ENCODE peak calls at places on chromosome 1, in five cellular contexts. One of them, this sample, is unnamed.

GRCh38 chr1:119808972-119809550 is 2.2 kb downstream of the REG4 start:
- DNase-seq in fibroblast of lung: peak; percentile 74
- DNase-seq in brain microvascular endothelial cell: peak; percentile 58
- DNase-seq in thoracic aorta: no peak
- DNase-seq in Karpas-422: peak; percentile 82
- DNase-seq in this sample: peak; percentile 47

GRCh38 chr1:74713849-74714248 is 19.0 kb downstream of the CRYZ start:
- DNase-seq in Karpas-422: no peak
- DNase-seq in fibroblast of lung: no peak
- DNase-seq in thoracic aorta: no peak
- DNase-seq in brain microvascular endothelial cell: no peak
- DNase-seq in this sample: no peak

GRCh38 chr1:231731262-231731661 is 104.7 kb downstream of the DISC1 start:
- DNase-seq in thoracic aorta: no peak
- DNase-seq in brain microvascular endothelial cell: no peak
- DNase-seq in fibroblast of lung: no peak
- DNase-seq in Karpas-422: peak; percentile 46
- DNase-seq in this sample: no peak

GRCh38 chr1:17831619-17832018 is 76.5 kb downstream of the ACTL8 start:
- DNase-seq in Karpas-422: peak; percentile 77
- DNase-seq in fibroblast of lung: peak; percentile 65
- DNase-seq in brain microvascular endothelial cell: peak; percentile 48
- DNase-seq in thoracic aorta: no peak
- DNase-seq in this sample: peak; percentile 24

GRCh38 chr1:97145321-97145956 is 423.9 kb downstream of the PTBP2 start:
- DNase-seq in fibroblast of lung: peak; percentile 73
- DNase-seq in Karpas-422: no peak
- DNase-seq in thoracic aorta: no peak
- DNase-seq in brain microvascular endothelial cell: peak; percentile 47
- DNase-seq in this sample: no peak

GRCh38 chr1:241640149-241640866 is at the start of the genes CHML and OPN3:
- DNase-seq in thoracic aorta: peak; percentile 73
- DNase-seq in Karpas-422: peak; percentile 96
- DNase-seq in fibroblast of lung: peak; percentile 88
- DNase-seq in brain microvascular endothelial cell: peak; percentile 76
- DNase-seq in this sample: peak; percentile 57

GRCh38 chr1:202210969-202211368 is 17.4 kb downstream of the LGR6 start:
- DNase-seq in Karpas-422: no peak
- DNase-seq in brain microvascular endothelial cell: no peak
- DNase-seq in fibroblast of lung: no peak
- DNase-seq in thoracic aorta: no peak
- DNase-seq in this sample: no peak

GRCh38 chr1:52697795-52698674 is at the start of gene COA7:
- DNase-seq in fibroblast of lung: peak; percentile 79
- DNase-seq in brain microvascular endothelial cell: peak; percentile 68
- DNase-seq in Karpas-422: peak; percentile 94
- DNase-seq in thoracic aorta: peak; percentile 36
- DNase-seq in this sample: no peak

GRCh38 chr1:9079980-9080703 is 10.7 kb upstream of the SLC2A5 start:
- DNase-seq in thoracic aorta: no peak
- DNase-seq in Karpas-422: peak; percentile 65
- DNase-seq in brain microvascular endothelial cell: no peak
- DNase-seq in fibroblast of lung: no peak
- DNase-seq in this sample: no peak

GRCh38 chr1:77489910-77490309 is 192.5 kb downstream of the ZZZ3 start:
- DNase-seq in Karpas-422: no peak
- DNase-seq in fibroblast of lung: peak; percentile 46
- DNase-seq in thoracic aorta: no peak
- DNase-seq in brain microvascular endothelial cell: peak; percentile 18
- DNase-seq in this sample: no peak

GRCh38 chr1:115867216-115867615 is 26.3 kb upstream of the NHLH2 start:
- DNase-seq in thoracic aorta: no peak
- DNase-seq in Karpas-422: no peak
- DNase-seq in brain microvascular endothelial cell: no peak
- DNase-seq in fibroblast of lung: no peak
- DNase-seq in this sample: no peak

GRCh38 chr1:39081266-39082139 is 55.4 kb downstream of the NDUFS5 start:
- DNase-seq in fibroblast of lung: no peak
- DNase-seq in Karpas-422: no peak
- DNase-seq in brain microvascular endothelial cell: no peak
- DNase-seq in thoracic aorta: no peak
- DNase-seq in this sample: no peak

GRCh38 chr1:59601811-59602210 is 212.9 kb upstream of the HOOK1 start:
- DNase-seq in thoracic aorta: no peak
- DNase-seq in Karpas-422: no peak
- DNase-seq in brain microvascular endothelial cell: no peak
- DNase-seq in fibroblast of lung: no peak
- DNase-seq in this sample: no peak

GRCh38 chr1:41413748-41414281 is 52.6 kb downstream of the FOXO6 start:
- DNase-seq in fibroblast of lung: no peak
- DNase-seq in Karpas-422: no peak
- DNase-seq in thoracic aorta: no peak
- DNase-seq in brain microvascular endothelial cell: no peak
- DNase-seq in this sample: no peak

GRCh38 chr1:68977211-68977610 is 480.3 kb upstream of the DEPDC1 start:
- DNase-seq in fibroblast of lung: no peak
- DNase-seq in Karpas-422: no peak
- DNase-seq in brain microvascular endothelial cell: no peak
- DNase-seq in thoracic aorta: no peak
- DNase-seq in this sample: no peak

GRCh38 chr1:41662656-41663437 is 178.4 kb upstream of the EDN2 start:
- DNase-seq in Karpas-422: peak; percentile 64
- DNase-seq in brain microvascular endothelial cell: peak; percentile 46
- DNase-seq in fibroblast of lung: peak; percentile 71
- DNase-seq in thoracic aorta: peak; percentile 55
- DNase-seq in this sample: no peak

GRCh38 chr1:150362721-150363425 is 1.1 kb upstream of the RPRD2 start:
- DNase-seq in fibroblast of lung: no peak
- DNase-seq in thoracic aorta: no peak
- DNase-seq in brain microvascular endothelial cell: no peak
- DNase-seq in Karpas-422: no peak
- DNase-seq in this sample: no peak

GRCh38 chr1:219669042-219669441 is 56.1 kb upstream of the ZC3H11B start:
- DNase-seq in Karpas-422: no peak
- DNase-seq in brain microvascular endothelial cell: no peak
- DNase-seq in thoracic aorta: no peak
- DNase-seq in fibroblast of lung: no peak
- DNase-seq in this sample: no peak

GRCh38 chr1:93821412-93822144 is 57.4 kb downstream of the DNTTIP2 start:
- DNase-seq in brain microvascular endothelial cell: no peak
- DNase-seq in fibroblast of lung: no peak
- DNase-seq in Karpas-422: no peak
- DNase-seq in thoracic aorta: no peak
- DNase-seq in this sample: no peak

GRCh38 chr1:212124891-212125582 is 89.5 kb downstream of the DTL start:
- DNase-seq in fibroblast of lung: no peak
- DNase-seq in Karpas-422: no peak
- DNase-seq in brain microvascular endothelial cell: no peak
- DNase-seq in thoracic aorta: no peak
- DNase-seq in this sample: no peak

GRCh38 chr1:180585994-180586359 is 27.2 kb downstream of the OVAAL start:
- DNase-seq in Karpas-422: no peak
- DNase-seq in fibroblast of lung: no peak
- DNase-seq in brain microvascular endothelial cell: no peak
- DNase-seq in thoracic aorta: no peak
- DNase-seq in this sample: no peak

GRCh38 chr1:41383094-41383852 is 22.0 kb downstream of the FOXO6 start:
- DNase-seq in thoracic aorta: no peak
- DNase-seq in fibroblast of lung: peak; percentile 48
- DNase-seq in brain microvascular endothelial cell: peak; percentile 46
- DNase-seq in Karpas-422: no peak
- DNase-seq in this sample: no peak

GRCh38 chr1:45785583-45785982 is 17.8 kb upstream of the MAST2 start:
- DNase-seq in fibroblast of lung: no peak
- DNase-seq in thoracic aorta: no peak
- DNase-seq in Karpas-422: no peak
- DNase-seq in brain microvascular endothelial cell: no peak
- DNase-seq in this sample: no peak

GRCh38 chr1:15885701-15886612 is 38.5 kb downstream of the SPEN start:
- DNase-seq in fibroblast of lung: peak; percentile 97
- DNase-seq in thoracic aorta: peak; percentile 96
- DNase-seq in Karpas-422: peak; percentile 59
- DNase-seq in brain microvascular endothelial cell: peak; percentile 94
- DNase-seq in this sample: peak; percentile 78

GRCh38 chr1:12580054-12580887 is 37.7 kb downstream of the DHRS3 start:
- DNase-seq in fibroblast of lung: peak; percentile 39
- DNase-seq in thoracic aorta: no peak
- DNase-seq in Karpas-422: no peak
- DNase-seq in brain microvascular endothelial cell: no peak
- DNase-seq in this sample: no peak

GRCh38 chr1:167676205-167676915 is 45.4 kb upstream of the MPZL1 start:
- DNase-seq in fibroblast of lung: no peak
- DNase-seq in Karpas-422: peak; percentile 79
- DNase-seq in brain microvascular endothelial cell: no peak
- DNase-seq in thoracic aorta: no peak
- DNase-seq in this sample: no peak

GRCh38 chr1:107782192-107782845 is 182.7 kb downstream of the VAV3 start:
- DNase-seq in fibroblast of lung: peak; percentile 73
- DNase-seq in brain microvascular endothelial cell: peak; percentile 38
- DNase-seq in thoracic aorta: no peak
- DNase-seq in Karpas-422: peak; percentile 86
- DNase-seq in this sample: peak; percentile 18

GRCh38 chr1:241391926-241392710 is 35.1 kb upstream of the RGS7 start:
- DNase-seq in thoracic aorta: no peak
- DNase-seq in brain microvascular endothelial cell: no peak
- DNase-seq in fibroblast of lung: peak; percentile 20
- DNase-seq in Karpas-422: no peak
- DNase-seq in this sample: no peak

GRCh38 chr1:89931950-89932349 is 63.0 kb upstream of the ZNF326 start:
- DNase-seq in brain microvascular endothelial cell: no peak
- DNase-seq in Karpas-422: no peak
- DNase-seq in fibroblast of lung: no peak
- DNase-seq in thoracic aorta: no peak
- DNase-seq in this sample: no peak

GRCh38 chr1:110556471-110556807 is 37.5 kb upstream of the KCNA10 start:
- DNase-seq in fibroblast of lung: no peak
- DNase-seq in thoracic aorta: no peak
- DNase-seq in brain microvascular endothelial cell: no peak
- DNase-seq in Karpas-422: no peak
- DNase-seq in this sample: no peak

GRCh38 chr1:213051127-213051880 is at the start of gene RPS6KC1:
- DNase-seq in brain microvascular endothelial cell: peak; percentile 80
- DNase-seq in Karpas-422: peak; percentile 91
- DNase-seq in thoracic aorta: peak; percentile 33
- DNase-seq in fibroblast of lung: peak; percentile 76
- DNase-seq in this sample: peak; percentile 20

GRCh38 chr1:67646145-67647035 is 38.6 kb upstream of the GADD45A start:
- DNase-seq in fibroblast of lung: peak; percentile 26
- DNase-seq in thoracic aorta: no peak
- DNase-seq in Karpas-422: no peak
- DNase-seq in brain microvascular endothelial cell: peak; percentile 7
- DNase-seq in this sample: no peak

GRCh38 chr1:195580988-195581387 is 1027.3 kb downstream of the KCNT2 start:
- DNase-seq in fibroblast of lung: no peak
- DNase-seq in thoracic aorta: no peak
- DNase-seq in brain microvascular endothelial cell: no peak
- DNase-seq in Karpas-422: no peak
- DNase-seq in this sample: no peak

GRCh38 chr1:8421721-8422120 is 103.8 kb downstream of the SLC45A1 start:
- DNase-seq in brain microvascular endothelial cell: no peak
- DNase-seq in thoracic aorta: no peak
- DNase-seq in Karpas-422: no peak
- DNase-seq in fibroblast of lung: no peak
- DNase-seq in this sample: no peak

GRCh38 chr1:173161510-173162221 is 45.5 kb downstream of the TNFSF4 start:
- DNase-seq in thoracic aorta: no peak
- DNase-seq in Karpas-422: no peak
- DNase-seq in fibroblast of lung: peak; percentile 68
- DNase-seq in brain microvascular endothelial cell: peak; percentile 77
- DNase-seq in this sample: peak; percentile 20

GRCh38 chr1:91585982-91586381 is 85.3 kb downstream of the CDC7 start:
- DNase-seq in brain microvascular endothelial cell: no peak
- DNase-seq in thoracic aorta: no peak
- DNase-seq in fibroblast of lung: no peak
- DNase-seq in Karpas-422: no peak
- DNase-seq in this sample: no peak
- H3K4me3 ChIP-seq in brain microvascular endothelial cell: no peak overlapping the region
- H3K4me3 ChIP-seq in thoracic aorta: no peak overlapping the region
- H3K4me3 ChIP-seq in fibroblast of lung: no peak overlapping the region
- H3K4me3 ChIP-seq in Karpas-422: no peak overlapping the region
- H3K4me3 ChIP-seq in this sample: no peak overlapping the region

DNA sequence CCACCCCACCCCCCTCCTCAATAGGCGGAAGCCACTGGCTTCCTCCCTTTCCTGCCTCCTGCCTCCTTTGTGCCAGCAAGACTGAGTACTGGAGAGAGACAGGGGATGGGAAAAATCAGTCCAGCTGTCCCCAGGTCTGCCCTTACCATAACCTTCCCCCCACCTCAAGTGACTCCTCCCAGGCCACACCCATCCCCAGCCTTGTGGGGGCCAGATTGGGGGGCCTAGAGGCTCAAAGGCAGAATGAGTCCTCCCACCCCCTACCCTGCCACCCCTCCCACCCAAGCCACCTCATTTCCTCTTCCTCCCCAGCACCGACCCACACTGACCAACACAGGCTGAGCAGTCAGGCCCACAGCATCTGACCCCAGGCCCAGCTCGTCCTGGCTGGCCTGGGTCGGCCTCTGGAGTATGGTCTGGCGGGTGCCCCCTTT is at the start of gene TIE1:
- DNase-seq in thoracic aorta: no peak
- DNase-seq in Karpas-422: no peak
- DNase-seq in fibroblast of lung: no peak
- DNase-seq in brain microvascular endothelial cell: no peak
- DNase-seq in this sample: no peak
- H3K4me3 ChIP-seq in thoracic aorta: no peak within 1 kb of the TSS
- H3K4me3 ChIP-seq in Karpas-422: no peak within 1 kb of the TSS
- H3K4me3 ChIP-seq in fibroblast of lung: no peak within 1 kb of the TSS
- H3K4me3 ChIP-seq in brain microvascular endothelial cell: no peak within 1 kb of the TSS
- H3K4me3 ChIP-seq in this sample: no peak within 1 kb of the TSS

DNA sequence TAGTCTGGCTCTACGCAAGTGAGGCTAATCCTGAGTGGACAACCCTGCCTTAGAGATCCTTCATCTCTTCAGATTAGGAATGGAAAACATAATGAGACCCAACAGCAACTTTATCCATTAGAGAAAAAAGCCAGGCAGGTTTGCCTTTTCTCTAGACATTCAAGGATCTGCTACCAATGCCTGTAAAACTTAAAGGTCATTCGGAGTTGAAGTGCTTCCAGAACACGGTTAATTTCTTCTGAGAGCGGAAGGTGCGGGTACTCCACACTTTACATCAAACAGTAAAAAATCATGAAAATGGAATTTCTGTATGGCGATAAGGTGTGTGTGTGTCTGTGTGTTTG is 65.3 kb upstream of the PRKACB start:
- DNase-seq in Karpas-422: no peak
- DNase-seq in brain microvascular endothelial cell: no peak
- DNase-seq in thoracic aorta: no peak
- DNase-seq in fibroblast of lung: peak; percentile 4
- DNase-seq in this sample: no peak
- H3K4me3 ChIP-seq in Karpas-422: peak overlapping the region; percentile 86
- H3K4me3 ChIP-seq in brain microvascular endothelial cell: peak overlapping the region; percentile 83
- H3K4me3 ChIP-seq in thoracic aorta: peak overlapping the region; percentile 84
- H3K4me3 ChIP-seq in fibroblast of lung: peak overlapping the region; percentile 72
- H3K4me3 ChIP-seq in this sample: peak overlapping the region; percentile 81

DNA sequence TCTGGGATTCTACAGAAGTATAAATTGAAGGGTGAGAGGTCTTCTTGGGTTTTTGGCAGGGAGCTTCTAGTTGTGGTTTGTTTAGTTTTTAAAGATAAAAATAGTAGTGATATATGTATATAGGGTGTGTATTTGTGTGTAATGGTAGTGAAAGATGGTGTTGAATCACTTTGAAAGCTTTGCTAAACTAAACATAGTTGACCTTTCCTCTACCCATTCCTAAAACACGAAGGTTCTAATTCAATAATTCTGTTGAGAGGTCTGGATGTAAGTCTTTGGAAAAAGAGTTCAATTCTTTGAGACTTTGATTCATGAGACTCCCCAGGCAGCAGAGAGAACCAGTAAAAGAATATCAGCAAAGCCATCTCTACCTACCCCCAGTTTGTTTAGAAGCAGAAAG is 247.9 kb upstream of the DUSP10 start:
- DNase-seq in thoracic aorta: no peak
- DNase-seq in brain microvascular endothelial cell: no peak
- DNase-seq in fibroblast of lung: peak; percentile 76
- DNase-seq in Karpas-422: no peak
- DNase-seq in this sample: no peak
- H3K4me3 ChIP-seq in thoracic aorta: no peak overlapping the region
- H3K4me3 ChIP-seq in brain microvascular endothelial cell: no peak overlapping the region
- H3K4me3 ChIP-seq in fibroblast of lung: no peak overlapping the region
- H3K4me3 ChIP-seq in Karpas-422: no peak overlapping the region
- H3K4me3 ChIP-seq in this sample: no peak overlapping the region